ENCODE peak calls at places on chromosomes 4 and X, in seven cellular contexts. H is hepatocyte, R is SK-N-SH, O is HCT116, X is MM.1S, C is PC-3, J is GM23248. Y is an unnamed sample. For H3K27me3 and H3K9me2, the result is how much of the 10 kb centered on the place peaks cover.

GRCh38 chrX:3738489-3738888 is 25.0 kb upstream of the PRKX start:
- DNase-seq in H (no peak), R (no peak), O (no peak), X (no peak), C (no peak), J (no peak), Y (no peak)

GRCh38 chr4:38860788-38861424 is 4.3 kb upstream of the TLR6 start:
- DNase-seq in H (peak), R (peak), O (peak), X (peak), C (peak), J (peak), Y (peak)

GRCh38 chr4:139416073-139416673 is 37.7 kb upstream of the RAB33B start:
- DNase-seq in H (peak), R (peak), O (peak), X (peak), C (peak), J (peak), Y (peak)

GRCh38 chr4:73527196-73527595 is 45.7 kb downstream of the AFM start:
- DNase-seq in H (no peak), R (no peak), O (no peak), X (peak), C (no peak), J (no peak), Y (peak)

GRCh38 chr4:189785257-189785656 is 155.4 kb upstream of the FRG1 start:
- DNase-seq in H (no peak), R (no peak), O (no peak), X (no peak), C (no peak), J (no peak), Y (peak)

GRCh38 chr4:121721700-121722099 is 24.9 kb upstream of the ANXA5 start:
- DNase-seq in H (no peak), R (no peak), O (no peak), X (no peak), C (no peak), J (no peak), Y (no peak)

GRCh38 chr4:148790246-148790645 is 348.0 kb upstream of the NR3C2 start:
- DNase-seq in H (no peak), R (no peak), O (no peak), X (no peak), C (no peak), J (no peak), Y (no peak)

GRCh38 chrX:103012945-103013344 is 51.0 kb downstream of the BEX1 start:
- DNase-seq in H (no peak), R (no peak), O (no peak), X (no peak), C (peak), J (peak), Y (no peak)

GRCh38 chrX:126670258-126670657 is 117.6 kb upstream of the DCAF12L1 start:
- DNase-seq in H (no peak), R (no peak), O (no peak), X (no peak), C (no peak), J (no peak), Y (no peak)

GRCh38 chr4:148770848-148771247 is 328.6 kb upstream of the NR3C2 start:
- DNase-seq in H (no peak), R (no peak), O (no peak), X (no peak), C (no peak), J (no peak), Y (no peak)

GRCh38 chr4:53421791-53422190 is 44.4 kb downstream of the FIP1L1 start:
- DNase-seq in H (no peak), R (peak), O (no peak), X (no peak), C (no peak), J (no peak), Y (no peak)

GRCh38 chrX:150291014-150291413 is 72.1 kb upstream of the MAMLD1 start:
- DNase-seq in H (no peak), R (no peak), O (no peak), X (no peak), C (peak), J (no peak), Y (no peak)

GRCh38 chr4:78510681-78511080 is 40.9 kb upstream of the ANXA3 start:
- DNase-seq in H (no peak), R (no peak), O (no peak), X (no peak), C (no peak), J (no peak), Y (no peak)

GRCh38 chr4:828641-829271 is 2.8 kb upstream of the CPLX1 start:
- DNase-seq in H (no peak), R (peak), O (no peak), X (no peak), C (no peak), J (peak), Y (no peak)

GRCh38 chr4:182917182-182918043 is at the start of gene DCTD:
- DNase-seq in H (peak), R (peak), O (no peak), X (peak), C (peak), J (peak), Y (peak)

GRCh38 chr4:94410678-94411206 is 41.0 kb upstream of the PDLIM5 start:
- DNase-seq in H (peak), R (no peak), O (no peak), X (no peak), C (peak), J (peak), Y (peak)

GRCh38 chr4:16897991-16898827 is at the start of gene LDB2:
- DNase-seq in H (peak), R (peak), O (no peak), X (no peak), C (no peak), J (peak), Y (no peak)

GRCh38 chr4:188658958-188659522 is 519.8 kb downstream of the TRIML1 start:
- DNase-seq in H (no peak), R (no peak), O (no peak), X (no peak), C (no peak), J (no peak), Y (no peak)

GRCh38 chr4:87073187-87073569 is 138.4 kb downstream of the AFF1 start:
- DNase-seq in H (no peak), R (no peak), O (no peak), X (no peak), C (no peak), J (no peak), Y (peak)

GRCh38 chrX:19019996-19020395 is 36.1 kb upstream of the PHKA2 start:
- DNase-seq in H (no peak), R (no peak), O (no peak), X (no peak), C (no peak), J (no peak), Y (no peak)

GRCh38 chr4:153564630-153565525 is 98.7 kb downstream of the TMEM131L start:
- DNase-seq in H (peak), R (no peak), O (no peak), X (no peak), C (peak), J (peak), Y (no peak)

GRCh38 chr4:38621004-38621684 is 42.9 kb upstream of the KLF3 start:
- DNase-seq in H (peak), R (no peak), O (peak), X (no peak), C (peak), J (peak), Y (no peak)

GRCh38 chrX:42269186-42269585 is 345.8 kb upstream of the CASK start:
- DNase-seq in H (no peak), R (no peak), O (no peak), X (no peak), C (peak), J (peak), Y (no peak)

GRCh38 chr4:37157403-37158167 is 87.0 kb upstream of the NWD2 start:
- DNase-seq in H (peak), R (no peak), O (no peak), X (no peak), C (no peak), J (no peak), Y (peak)

GRCh38 chr4:151564321-151564720 is 155.3 kb downstream of the FHIP1A start:
- DNase-seq in H (peak), R (no peak), O (no peak), X (no peak), C (no peak), J (no peak), Y (no peak)

GRCh38 chrX:17375631-17376380 is 806 bp downstream of the NHS start:
- DNase-seq in H (peak), R (peak), O (no peak), X (no peak), C (peak), J (peak), Y (no peak)

GRCh38 chr4:159097785-159098184 is 5.1 kb upstream of the RAPGEF2 start:
- DNase-seq in H (peak), R (no peak), O (no peak), X (no peak), C (no peak), J (no peak), Y (no peak)

GRCh38 chr4:73213917-73214663 is 44.5 kb downstream of the ANKRD17 start:
- DNase-seq in H (no peak), R (no peak), O (no peak), X (no peak), C (peak), J (peak), Y (no peak)

GRCh38 chr4:94757192-94758140 is at the start of gene BMPR1B:
- DNase-seq in H (peak), R (peak), O (no peak), X (no peak), C (peak), J (peak), Y (no peak)

GRCh38 chr4:7335363-7336066 is 99.2 kb downstream of the PSAPL1 start:
- DNase-seq in H (peak), R (peak), O (peak), X (peak), C (peak), J (peak), Y (peak)

GRCh38 chrX:146278381-146278780 is 460.8 kb downstream of the SLITRK2 start:
- DNase-seq in H (peak), R (no peak), O (no peak), X (peak), C (no peak), J (no peak), Y (peak)

GRCh38 chr4:107733431-107733925 is 13.4 kb upstream of the PAPSS1 start:
- DNase-seq in H (no peak), R (peak), O (no peak), X (no peak), C (no peak), J (no peak), Y (no peak)

GRCh38 chr4:163866728-163867313 is 372.3 kb downstream of the TMA16 start:
- DNase-seq in H (no peak), R (no peak), O (no peak), X (peak), C (peak), J (no peak), Y (no peak)

GRCh38 chr4:121199742-121200561 is 35.8 kb upstream of the TNIP3 start:
- DNase-seq in H (no peak), R (no peak), O (no peak), X (no peak), C (no peak), J (no peak), Y (no peak)

GRCh38 chr4:8403981-8404380 is 36.5 kb downstream of the ACOX3 start:
- DNase-seq in H (no peak), R (peak), O (no peak), X (no peak), C (no peak), J (no peak), Y (no peak)

GRCh38 chrX:50903387-50904027 is 7.0 kb upstream of the BMP15 start:
- DNase-seq in H (peak), R (peak), O (peak), X (peak), C (peak), J (peak), Y (peak)

GRCh38 chrX:10741496-10742048 is 121.2 kb upstream of the MID1 start:
- DNase-seq in H (no peak), R (no peak), O (no peak), X (no peak), C (peak), J (no peak), Y (no peak)

GRCh38 chr4:183544109-183544508 is 39.3 kb downstream of the ING2 start:
- DNase-seq in H (no peak), R (no peak), O (no peak), X (no peak), C (no peak), J (no peak), Y (no peak)

DNA sequence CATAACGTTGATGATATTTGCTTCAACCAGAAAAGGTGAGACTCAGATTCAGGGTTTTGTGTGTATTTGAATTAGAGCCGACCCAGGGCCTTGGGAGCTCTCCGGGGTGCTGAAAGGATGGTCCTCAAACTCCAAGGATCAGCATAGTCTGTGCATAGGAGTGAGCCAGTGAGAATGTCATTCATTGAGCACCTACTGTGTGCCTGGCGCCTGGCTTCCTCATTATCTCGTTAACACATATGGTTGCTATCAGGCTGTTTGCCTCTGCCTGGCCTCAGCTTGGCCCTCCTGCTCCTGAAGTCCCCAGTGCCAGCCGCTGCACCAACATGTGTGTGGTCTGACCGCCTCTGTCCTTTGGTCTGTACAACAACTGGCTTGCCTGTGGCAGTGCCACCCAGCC is 25.1 kb upstream of the JAKMIP1 start:
- DNase-seq in H (peak), R (no peak), O (no peak), X (peak), C (peak), J (peak), Y (peak)
- H3K27me3 ChIP-seq in H (under half), R (under half), O (under half), X (under half), C (under half), J (under half), Y (under half)

GRCh38 chr4:172169871-172170270 is 356.7 kb downstream of the GALNTL6 start:
- DNase-seq in H (no peak), R (no peak), O (no peak), X (no peak), C (no peak), J (no peak), Y (no peak)
- H3K9me2 ChIP-seq in H (under half), R (under half), O (under half), X (under half), C (under half), J (under half), Y (under half)

DNA sequence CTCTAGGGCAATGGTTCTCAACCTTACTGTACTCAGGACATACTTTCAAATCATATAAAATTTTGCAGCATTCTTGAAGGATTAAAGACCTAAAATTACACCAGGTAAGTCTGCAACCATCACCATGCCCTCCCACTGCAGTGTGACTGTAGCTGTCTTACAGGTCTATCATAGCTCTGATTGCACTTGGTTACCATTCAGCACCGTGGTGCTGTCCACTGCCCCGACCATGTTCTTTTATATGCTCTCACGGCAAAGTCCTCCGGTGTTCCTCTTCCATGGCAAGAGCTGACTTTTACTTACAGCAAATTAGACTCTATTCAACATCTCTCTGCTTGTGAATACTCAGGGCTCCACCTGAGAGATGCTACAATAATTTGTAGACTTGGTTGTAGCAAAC is 11.5 kb downstream of the CRMP1 start:
- DNase-seq in H (no peak), R (no peak), O (no peak), X (peak), C (peak), J (no peak), Y (peak)
- H3K27me3 ChIP-seq in H (under half), R (under half), O (under half), X (under half), C (under half), J (under half), Y (under half)

GRCh38 chrX:54180403-54180802 is 2.7 kb downstream of the FAM120C start:
- DNase-seq in H (no peak), R (no peak), O (no peak), X (no peak), C (peak), J (peak), Y (no peak)
- H3K9me2 ChIP-seq in H (under half), R (under half), O (under half), X (under half), C (under half), J (under half), Y (under half)

GRCh38 chrX:104253567-104254441 is 929 bp downstream of the ESX1 start:
- DNase-seq in H (no peak), R (peak), O (no peak), X (no peak), C (no peak), J (peak), Y (no peak)

GRCh38 chrX:104254442-104255115 is at the start of gene ESX1:
- DNase-seq in H (no peak), R (no peak), O (no peak), X (no peak), C (no peak), J (peak), Y (no peak)

GRCh38 chrX:104255465-104255864 is 732 bp upstream of the ESX1 start:
- DNase-seq in H (no peak), R (no peak), O (no peak), X (no peak), C (no peak), J (no peak), Y (no peak)

DNA sequence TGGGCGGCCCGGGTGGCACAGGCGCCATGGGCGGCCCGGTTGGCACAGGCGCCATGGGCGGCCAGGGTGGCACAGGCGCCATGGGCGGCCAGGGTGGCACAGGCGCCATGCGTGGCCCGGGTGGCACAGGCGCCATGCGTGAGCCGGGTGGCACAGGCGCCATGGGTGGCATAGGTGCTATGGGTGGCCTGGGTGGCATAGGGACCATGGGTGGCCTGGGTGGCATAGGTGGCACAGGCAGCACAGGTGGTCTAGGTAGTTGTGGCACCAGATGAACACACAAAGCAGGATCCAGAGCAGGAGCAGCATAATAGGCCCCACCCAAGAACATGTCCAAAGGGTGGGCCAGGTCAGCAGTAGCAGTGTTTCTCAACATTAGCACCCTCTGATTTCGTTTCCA is 4.3 kb downstream of the ESX1 start:
- DNase-seq in H (no peak), R (no peak), O (no peak), X (no peak), C (no peak), J (no peak), Y (no peak)
- H3K27me3 ChIP-seq in H (under half), R (half or more), O (under half), X (under half), C (under half), J (under half), Y (under half)

GRCh38 chrX:130083656-130084382 is 26.5 kb downstream of the ELF4 start:
- DNase-seq in H (no peak), R (no peak), O (no peak), X (no peak), C (no peak), J (no peak), Y (peak)
- H3K9me2 ChIP-seq in H (under half), R (under half), O (under half), X (under half), C (under half), J (under half), Y (under half)